ENCODE peak calls at places on chromosomes 4 and X, in nine cellular contexts. One of them, this sample, is unnamed.

GRCh38 chr4:101695176-101695575 is 95.4 kb upstream of the BANK1 start:
- DNase-seq in lung: no peak
- DNase-seq in endodermal cell: no peak
- DNase-seq in AG09309: no peak
- DNase-seq in thoracic aorta: no peak
- DNase-seq in GM12865: no peak
- DNase-seq in Caco-2: no peak
- DNase-seq in neural progenitor cell: no peak
- DNase-seq in NB4: no peak
- DNase-seq in this sample: no peak

GRCh38 chrX:32644476-32644875 is 566.9 kb downstream of the DMD start:
- DNase-seq in endodermal cell: peak; percentile 43
- DNase-seq in lung: no peak
- DNase-seq in neural progenitor cell: peak; percentile 35
- DNase-seq in Caco-2: no peak
- DNase-seq in GM12865: no peak
- DNase-seq in thoracic aorta: no peak
- DNase-seq in NB4: no peak
- DNase-seq in AG09309: no peak
- DNase-seq in this sample: no peak

GRCh38 chr4:173413043-173413442 is 14.1 kb upstream of the SCRG1 start:
- DNase-seq in endodermal cell: no peak
- DNase-seq in GM12865: no peak
- DNase-seq in NB4: peak; percentile 20
- DNase-seq in Caco-2: no peak
- DNase-seq in AG09309: no peak
- DNase-seq in lung: no peak
- DNase-seq in neural progenitor cell: no peak
- DNase-seq in thoracic aorta: no peak
- DNase-seq in this sample: no peak

GRCh38 chrX:97563531-97564133 is 679.9 kb downstream of the RPA4 start:
- DNase-seq in lung: peak; percentile 37
- DNase-seq in thoracic aorta: no peak
- DNase-seq in NB4: peak; percentile 74
- DNase-seq in AG09309: peak; percentile 18
- DNase-seq in endodermal cell: no peak
- DNase-seq in Caco-2: no peak
- DNase-seq in neural progenitor cell: no peak
- DNase-seq in GM12865: peak; percentile 81
- DNase-seq in this sample: no peak

GRCh38 chr4:54378461-54378860 is 149.4 kb downstream of the PDGFRA start:
- DNase-seq in endodermal cell: no peak
- DNase-seq in lung: no peak
- DNase-seq in AG09309: no peak
- DNase-seq in Caco-2: no peak
- DNase-seq in thoracic aorta: no peak
- DNase-seq in NB4: no peak
- DNase-seq in neural progenitor cell: no peak
- DNase-seq in GM12865: no peak
- DNase-seq in this sample: no peak

GRCh38 chr4:87732033-87732770 is 67.2 kb upstream of the IBSP start:
- DNase-seq in NB4: peak; percentile 20
- DNase-seq in endodermal cell: no peak
- DNase-seq in AG09309: peak; percentile 13
- DNase-seq in thoracic aorta: no peak
- DNase-seq in lung: no peak
- DNase-seq in Caco-2: no peak
- DNase-seq in neural progenitor cell: no peak
- DNase-seq in GM12865: no peak
- DNase-seq in this sample: no peak

GRCh38 chr4:147842573-147842972 is 110.7 kb downstream of the ARHGAP10 start:
- DNase-seq in GM12865: no peak
- DNase-seq in thoracic aorta: no peak
- DNase-seq in lung: no peak
- DNase-seq in Caco-2: no peak
- DNase-seq in AG09309: no peak
- DNase-seq in neural progenitor cell: no peak
- DNase-seq in NB4: no peak
- DNase-seq in endodermal cell: no peak
- DNase-seq in this sample: peak; percentile 68

GRCh38 chr4:139267301-139267700 is 12.7 kb downstream of the MGARP start:
- DNase-seq in Caco-2: no peak
- DNase-seq in neural progenitor cell: no peak
- DNase-seq in lung: no peak
- DNase-seq in NB4: no peak
- DNase-seq in AG09309: no peak
- DNase-seq in endodermal cell: no peak
- DNase-seq in GM12865: no peak
- DNase-seq in thoracic aorta: no peak
- DNase-seq in this sample: no peak

GRCh38 chr4:80255374-80256095 is 10.9 kb upstream of the FGF5 start:
- DNase-seq in GM12865: no peak
- DNase-seq in Caco-2: no peak
- DNase-seq in lung: no peak
- DNase-seq in NB4: no peak
- DNase-seq in AG09309: peak; percentile 52
- DNase-seq in thoracic aorta: no peak
- DNase-seq in neural progenitor cell: no peak
- DNase-seq in endodermal cell: no peak
- DNase-seq in this sample: no peak

GRCh38 chrX:16022580-16023170 is 100.7 kb upstream of the GRPR start:
- DNase-seq in lung: no peak
- DNase-seq in Caco-2: no peak
- DNase-seq in neural progenitor cell: no peak
- DNase-seq in GM12865: no peak
- DNase-seq in thoracic aorta: no peak
- DNase-seq in NB4: no peak
- DNase-seq in endodermal cell: no peak
- DNase-seq in AG09309: no peak
- DNase-seq in this sample: no peak

GRCh38 chr4:20074450-20074849 is 177.3 kb upstream of the SLIT2 start:
- DNase-seq in Caco-2: peak; percentile 5
- DNase-seq in GM12865: no peak
- DNase-seq in NB4: no peak
- DNase-seq in lung: no peak
- DNase-seq in thoracic aorta: no peak
- DNase-seq in endodermal cell: no peak
- DNase-seq in neural progenitor cell: no peak
- DNase-seq in AG09309: no peak
- DNase-seq in this sample: no peak

GRCh38 chrX:20116575-20117240 is at the start of gene MAP7D2:
- DNase-seq in endodermal cell: peak; percentile 67
- DNase-seq in neural progenitor cell: peak; percentile 45
- DNase-seq in GM12865: no peak
- DNase-seq in thoracic aorta: no peak
- DNase-seq in Caco-2: peak; percentile 60
- DNase-seq in AG09309: no peak
- DNase-seq in lung: no peak
- DNase-seq in NB4: no peak
- DNase-seq in this sample: no peak

GRCh38 chr4:42985971-42986370 is 93.5 kb downstream of the GRXCR1 start:
- DNase-seq in thoracic aorta: no peak
- DNase-seq in AG09309: no peak
- DNase-seq in GM12865: no peak
- DNase-seq in neural progenitor cell: no peak
- DNase-seq in lung: no peak
- DNase-seq in NB4: no peak
- DNase-seq in endodermal cell: no peak
- DNase-seq in Caco-2: no peak
- DNase-seq in this sample: no peak

GRCh38 chr4:8147231-8147970 is 11.2 kb downstream of the ABLIM2 start:
- DNase-seq in GM12865: no peak
- DNase-seq in neural progenitor cell: no peak
- DNase-seq in NB4: peak; percentile 41
- DNase-seq in AG09309: no peak
- DNase-seq in thoracic aorta: no peak
- DNase-seq in Caco-2: no peak
- DNase-seq in lung: no peak
- DNase-seq in endodermal cell: peak; percentile 58
- DNase-seq in this sample: no peak

GRCh38 chrX:132217203-132218073 is 1.8 kb downstream of the RAP2C start:
- DNase-seq in endodermal cell: peak; percentile 86
- DNase-seq in thoracic aorta: no peak
- DNase-seq in neural progenitor cell: peak; percentile 77
- DNase-seq in lung: peak; percentile 71
- DNase-seq in GM12865: peak; percentile 87
- DNase-seq in AG09309: no peak
- DNase-seq in NB4: peak; percentile 94
- DNase-seq in Caco-2: peak; percentile 65
- DNase-seq in this sample: peak; percentile 38

GRCh38 chrX:132216806-132217202 is 2.4 kb downstream of the RAP2C start:
- DNase-seq in Caco-2: no peak
- DNase-seq in GM12865: peak; percentile 45
- DNase-seq in AG09309: no peak
- DNase-seq in lung: no peak
- DNase-seq in endodermal cell: no peak
- DNase-seq in NB4: peak; percentile 53
- DNase-seq in neural progenitor cell: peak; percentile 20
- DNase-seq in thoracic aorta: no peak
- DNase-seq in this sample: no peak

GRCh38 chrX:132214518-132214917 is 4.7 kb downstream of the RAP2C start:
- DNase-seq in neural progenitor cell: no peak
- DNase-seq in endodermal cell: no peak
- DNase-seq in AG09309: no peak
- DNase-seq in thoracic aorta: no peak
- DNase-seq in Caco-2: no peak
- DNase-seq in GM12865: no peak
- DNase-seq in lung: no peak
- DNase-seq in NB4: no peak
- DNase-seq in this sample: no peak

GRCh38 chrX:132218100-132218807 is 993 bp downstream of the RAP2C start:
- DNase-seq in lung: peak; percentile 80
- DNase-seq in thoracic aorta: peak; percentile 8
- DNase-seq in Caco-2: peak; percentile 86
- DNase-seq in GM12865: peak; percentile 90
- DNase-seq in NB4: peak; percentile 87
- DNase-seq in endodermal cell: peak; percentile 90
- DNase-seq in neural progenitor cell: peak; percentile 81
- DNase-seq in AG09309: peak; percentile 32
- DNase-seq in this sample: peak; percentile 48

GRCh38 chrX:132216283-132216682 is 3.0 kb downstream of the RAP2C start:
- DNase-seq in thoracic aorta: no peak
- DNase-seq in Caco-2: no peak
- DNase-seq in GM12865: no peak
- DNase-seq in lung: no peak
- DNase-seq in endodermal cell: no peak
- DNase-seq in neural progenitor cell: no peak
- DNase-seq in NB4: peak; percentile 45
- DNase-seq in AG09309: no peak
- DNase-seq in this sample: no peak
- H3K4me3 ChIP-seq in thoracic aorta: peak overlapping the region; percentile 81
- H3K4me3 ChIP-seq in Caco-2: peak overlapping the region; percentile 80
- H3K4me3 ChIP-seq in GM12865: peak overlapping the region; percentile 89
- H3K4me3 ChIP-seq in lung: no peak overlapping the region
- H3K4me3 ChIP-seq in endodermal cell: peak overlapping the region; percentile 96
- H3K4me3 ChIP-seq in neural progenitor cell: peak overlapping the region; percentile 77
- H3K4me3 ChIP-seq in NB4: peak overlapping the region; percentile 84
- H3K4me3 ChIP-seq in AG09309: peak overlapping the region; percentile 71
- H3K4me3 ChIP-seq in this sample: peak overlapping the region; percentile 62

DNA sequence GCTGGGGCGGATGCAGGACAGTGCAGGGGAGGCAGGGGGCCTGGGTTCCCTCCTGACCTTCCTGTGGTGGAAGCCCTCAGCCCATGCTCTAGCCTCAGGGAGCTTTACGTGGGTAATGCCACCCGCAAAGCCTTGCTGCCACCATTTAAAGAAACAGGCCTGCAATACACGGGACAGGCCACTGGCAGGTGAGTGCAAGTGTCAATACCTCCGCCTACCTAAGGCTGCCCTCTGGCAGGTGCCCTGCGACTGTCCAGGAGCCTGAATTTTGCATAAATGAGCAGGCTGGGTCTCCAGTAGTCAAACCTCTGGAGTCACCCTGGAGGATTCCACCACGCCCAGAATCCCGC is 5.9 kb downstream of the CRMP1 start:
- DNase-seq in lung: no peak
- DNase-seq in Caco-2: no peak
- DNase-seq in GM12865: no peak
- DNase-seq in endodermal cell: no peak
- DNase-seq in AG09309: no peak
- DNase-seq in NB4: no peak
- DNase-seq in thoracic aorta: no peak
- DNase-seq in neural progenitor cell: no peak
- DNase-seq in this sample: no peak
- H3K4me3 ChIP-seq in lung: peak overlapping the region; percentile 22
- H3K4me3 ChIP-seq in Caco-2: no peak overlapping the region
- H3K4me3 ChIP-seq in GM12865: no peak overlapping the region
- H3K4me3 ChIP-seq in endodermal cell: peak overlapping the region; percentile 80
- H3K4me3 ChIP-seq in AG09309: no peak overlapping the region
- H3K4me3 ChIP-seq in NB4: no peak overlapping the region
- H3K4me3 ChIP-seq in thoracic aorta: peak overlapping the region; percentile 68
- H3K4me3 ChIP-seq in neural progenitor cell: peak overlapping the region; percentile 100
- H3K4me3 ChIP-seq in this sample: no peak overlapping the region

GRCh38 chrX:66015906-66016689 is 23.8 kb downstream of the VSIG4 start:
- DNase-seq in Caco-2: no peak
- DNase-seq in AG09309: no peak
- DNase-seq in GM12865: peak; percentile 45
- DNase-seq in endodermal cell: no peak
- DNase-seq in neural progenitor cell: no peak
- DNase-seq in thoracic aorta: no peak
- DNase-seq in lung: no peak
- DNase-seq in NB4: no peak
- DNase-seq in this sample: no peak

GRCh38 chrX:66014560-66014959 is 25.3 kb downstream of the VSIG4 start:
- DNase-seq in neural progenitor cell: no peak
- DNase-seq in AG09309: no peak
- DNase-seq in endodermal cell: no peak
- DNase-seq in NB4: peak; percentile 57
- DNase-seq in GM12865: no peak
- DNase-seq in lung: no peak
- DNase-seq in thoracic aorta: no peak
- DNase-seq in Caco-2: no peak
- DNase-seq in this sample: no peak

GRCh38 chrX:66014084-66014483 is 25.8 kb downstream of the VSIG4 start:
- DNase-seq in Caco-2: no peak
- DNase-seq in endodermal cell: no peak
- DNase-seq in thoracic aorta: no peak
- DNase-seq in neural progenitor cell: no peak
- DNase-seq in GM12865: no peak
- DNase-seq in lung: no peak
- DNase-seq in AG09309: no peak
- DNase-seq in NB4: no peak
- DNase-seq in this sample: no peak

GRCh38 chrX:66016905-66017658 is 22.8 kb downstream of the VSIG4 start:
- DNase-seq in lung: no peak
- DNase-seq in Caco-2: no peak
- DNase-seq in thoracic aorta: no peak
- DNase-seq in endodermal cell: no peak
- DNase-seq in neural progenitor cell: no peak
- DNase-seq in AG09309: no peak
- DNase-seq in GM12865: peak; percentile 63
- DNase-seq in NB4: no peak
- DNase-seq in this sample: no peak

GRCh38 chrX:66015152-66015827 is 24.6 kb downstream of the VSIG4 start:
- DNase-seq in AG09309: no peak
- DNase-seq in GM12865: peak; percentile 79
- DNase-seq in Caco-2: no peak
- DNase-seq in thoracic aorta: no peak
- DNase-seq in neural progenitor cell: no peak
- DNase-seq in lung: no peak
- DNase-seq in endodermal cell: no peak
- DNase-seq in NB4: peak; percentile 96
- DNase-seq in this sample: no peak
- H3K4me3 ChIP-seq in AG09309: no peak overlapping the region
- H3K4me3 ChIP-seq in GM12865: peak overlapping the region; percentile 46
- H3K4me3 ChIP-seq in Caco-2: no peak overlapping the region
- H3K4me3 ChIP-seq in thoracic aorta: peak overlapping the region; percentile 28
- H3K4me3 ChIP-seq in neural progenitor cell: no peak overlapping the region
- H3K4me3 ChIP-seq in lung: no peak overlapping the region
- H3K4me3 ChIP-seq in endodermal cell: no peak overlapping the region
- H3K4me3 ChIP-seq in NB4: peak overlapping the region; percentile 93
- H3K4me3 ChIP-seq in this sample: no peak overlapping the region

GRCh38 chr4:70613893-70614572 is 14.5 kb upstream of the ENAM start:
- DNase-seq in lung: no peak
- DNase-seq in Caco-2: no peak
- DNase-seq in GM12865: no peak
- DNase-seq in AG09309: no peak
- DNase-seq in neural progenitor cell: no peak
- DNase-seq in NB4: no peak
- DNase-seq in endodermal cell: no peak
- DNase-seq in thoracic aorta: no peak
- DNase-seq in this sample: no peak
- H3K4me3 ChIP-seq in lung: no peak overlapping the region
- H3K4me3 ChIP-seq in Caco-2: no peak overlapping the region
- H3K4me3 ChIP-seq in GM12865: no peak overlapping the region
- H3K4me3 ChIP-seq in AG09309: peak overlapping the region; percentile 1
- H3K4me3 ChIP-seq in neural progenitor cell: no peak overlapping the region
- H3K4me3 ChIP-seq in NB4: no peak overlapping the region
- H3K4me3 ChIP-seq in endodermal cell: no peak overlapping the region
- H3K4me3 ChIP-seq in thoracic aorta: peak overlapping the region; percentile 56
- H3K4me3 ChIP-seq in this sample: no peak overlapping the region

This sample was measured in retinal pigment epithelial cell.